ENCODE peak calls at places on chromosomes 4 and X, in seven cellular contexts. C, R, K, H, M, P and Q are unnamed samples.

GRCh38 chr4:66777097-66777496 is 768.2 kb downstream of the CENPC start:
- DNase-seq in K (no peak), P (no peak), H (no peak), C (no peak), R (no peak), M (no peak), Q (no peak)

GRCh38 chrX:65755786-65756185 is 88.3 kb downstream of the MSN start:
- DNase-seq in M (no peak), R (no peak), K (peak), P (no peak), C (no peak), H (no peak), Q (no peak)

GRCh38 chr4:140353836-140354235 is 19.6 kb upstream of the SCOC start:
- DNase-seq in C (no peak), K (no peak), M (no peak), P (no peak), H (no peak), R (no peak), Q (no peak)

GRCh38 chrX:118554511-118554910 is 58.9 kb downstream of the DOCK11 start:
- DNase-seq in M (no peak), C (no peak), K (no peak), H (no peak), R (no peak), P (no peak), Q (no peak)

GRCh38 chr4:163395758-163396157 is 52.1 kb downstream of the NPY5R start:
- DNase-seq in K (no peak), P (no peak), C (no peak), R (no peak), H (no peak), M (no peak), Q (no peak)

GRCh38 chr4:11471613-11472012 is 42.9 kb upstream of the HS3ST1 start:
- DNase-seq in K (peak), C (no peak), H (no peak), R (no peak), M (no peak), P (no peak), Q (no peak)

GRCh38 chrX:153687121-153688039 is at the start of gene SLC6A8:
- DNase-seq in M (no peak), R (peak), K (peak), P (peak), H (no peak), C (peak), Q (peak)

GRCh38 chrX:28609917-28610613 is 22.8 kb downstream of the IL1RAPL1 start:
- DNase-seq in R (no peak), K (no peak), C (peak), H (no peak), M (no peak), P (no peak), Q (no peak)

GRCh38 chr4:158461336-158461735 is 60.3 kb upstream of the RXFP1 start:
- DNase-seq in C (no peak), R (no peak), M (no peak), H (no peak), K (no peak), P (no peak), Q (no peak)

GRCh38 chr4:67624939-67625338 is 66.4 kb downstream of the STAP1 start:
- DNase-seq in K (no peak), P (no peak), R (no peak), M (no peak), H (no peak), C (no peak), Q (no peak)

GRCh38 chrX:130770615-130771014 is 132.4 kb downstream of the ENOX2 start:
- DNase-seq in K (no peak), M (no peak), C (no peak), R (no peak), H (peak), P (no peak), Q (peak)

GRCh38 chrX:130769835-130770234 is 133.2 kb downstream of the ENOX2 start:
- DNase-seq in H (no peak), M (no peak), C (no peak), K (no peak), R (no peak), P (no peak), Q (no peak)

GRCh38 chrX:130772313-130773140 is 130.5 kb downstream of the ENOX2 start:
- DNase-seq in K (no peak), P (no peak), M (no peak), H (peak), R (no peak), C (no peak), Q (peak)

GRCh38 chrX:130771230-130771629 is 131.8 kb downstream of the ENOX2 start:
- DNase-seq in C (no peak), R (no peak), K (no peak), P (no peak), H (no peak), M (no peak), Q (no peak)

GRCh38 chrX:130771648-130772312 is 131.2 kb downstream of the ENOX2 start:
- DNase-seq in R (no peak), H (no peak), C (no peak), M (no peak), K (no peak), P (no peak), Q (no peak)
- H3K4me3 ChIP-seq in R (no peak), H (no peak), C (no peak), M (no peak), K (no peak), P (no peak), Q (no peak)

DNA sequence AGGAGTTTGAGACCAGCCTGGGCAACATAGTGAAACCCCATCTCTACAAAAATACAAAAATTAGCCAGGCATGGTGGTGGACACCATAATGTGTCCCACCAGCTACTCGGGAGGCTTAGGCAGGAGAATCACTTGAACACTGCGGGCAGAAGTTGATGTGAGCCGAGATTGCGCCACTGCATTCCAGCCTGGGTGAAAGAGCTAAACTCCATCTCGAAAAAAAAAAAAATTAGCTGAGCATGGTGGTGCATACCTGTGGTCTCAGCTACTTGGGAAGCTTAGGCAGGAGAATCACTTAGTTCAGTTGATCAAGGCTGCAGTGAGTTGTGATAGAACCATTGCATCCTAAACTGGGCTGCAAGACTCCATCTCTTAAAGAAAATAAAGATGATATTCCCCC is 91.2 kb downstream of the PLS3 start:
- DNase-seq in P (no peak), K (no peak), R (no peak), C (no peak), H (no peak), M (no peak), Q (peak)
- TF ChIP-seq CTCF in P (no peak), K (no peak), R (no peak), C (no peak), H (no peak), M (no peak), Q (no peak)

DNA sequence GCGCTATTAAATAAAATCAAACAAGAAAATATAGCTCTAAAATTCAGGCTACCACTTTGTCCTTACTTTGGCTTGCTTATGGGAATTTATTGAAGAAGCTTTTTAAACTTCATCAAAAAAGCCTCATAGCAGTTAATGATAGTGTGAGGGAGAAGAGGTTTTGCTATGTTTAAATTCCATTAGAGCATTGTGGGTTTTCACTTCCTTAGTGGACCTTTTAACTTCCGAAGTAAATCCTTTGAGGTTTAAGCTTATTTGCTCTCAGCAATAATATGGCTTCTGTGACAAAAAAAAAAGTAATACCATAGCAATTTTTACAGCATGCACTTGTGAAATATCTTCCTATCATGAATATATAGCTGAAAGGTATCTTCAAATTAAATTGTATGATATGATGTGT is 120.2 kb upstream of the NDST4 start:
- DNase-seq in P (no peak), C (no peak), R (no peak), M (no peak), K (no peak), H (no peak), Q (no peak)
- H3K4me3 ChIP-seq in P (no peak), C (no peak), R (no peak), M (no peak), K (no peak), H (no peak), Q (no peak)

GRCh38 chr4:99154658-99155342 is 10.7 kb upstream of the ADH4 start:
- DNase-seq in H (no peak), C (no peak), R (no peak), K (no peak), P (no peak), M (no peak), Q (no peak)

GRCh38 chr4:99161700-99162099 is 17.6 kb upstream of the ADH4 start:
- DNase-seq in R (no peak), C (no peak), M (no peak), H (no peak), P (no peak), K (no peak), Q (no peak)

GRCh38 chr4:99157478-99157935 is 13.4 kb upstream of the ADH4 start:
- DNase-seq in K (no peak), H (no peak), R (no peak), C (no peak), M (no peak), P (no peak), Q (no peak)

GRCh38 chr4:99156992-99157391 is 12.9 kb upstream of the ADH4 start:
- DNase-seq in H (no peak), M (no peak), C (no peak), K (no peak), P (no peak), R (no peak), Q (no peak)

DNA sequence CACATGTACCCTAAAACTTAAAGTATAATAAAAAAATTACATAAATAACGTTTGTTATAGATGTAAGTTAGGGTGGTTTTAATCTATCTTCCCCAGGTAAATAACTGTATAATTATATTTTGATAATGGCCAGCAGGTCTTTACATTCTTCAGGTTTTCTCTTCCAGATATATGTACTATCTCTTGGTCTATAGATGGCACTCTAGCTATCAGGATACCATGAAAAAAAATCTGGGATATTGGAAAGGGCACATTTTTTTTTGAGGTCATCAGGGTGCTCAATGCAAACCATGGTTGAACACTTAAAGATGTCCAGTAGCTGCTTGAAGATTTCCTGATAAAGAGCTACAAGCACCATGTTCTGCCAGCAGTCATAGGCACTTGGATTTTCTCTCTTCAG is 15.6 kb upstream of the ADH4 start:
- DNase-seq in H (no peak), C (no peak), M (no peak), P (no peak), K (no peak), R (no peak), Q (no peak)
- TF ChIP-seq CTCF in H (peak), C (no peak), M (no peak), P (no peak), K (no peak), R (peak), Q (no peak)

DNA sequence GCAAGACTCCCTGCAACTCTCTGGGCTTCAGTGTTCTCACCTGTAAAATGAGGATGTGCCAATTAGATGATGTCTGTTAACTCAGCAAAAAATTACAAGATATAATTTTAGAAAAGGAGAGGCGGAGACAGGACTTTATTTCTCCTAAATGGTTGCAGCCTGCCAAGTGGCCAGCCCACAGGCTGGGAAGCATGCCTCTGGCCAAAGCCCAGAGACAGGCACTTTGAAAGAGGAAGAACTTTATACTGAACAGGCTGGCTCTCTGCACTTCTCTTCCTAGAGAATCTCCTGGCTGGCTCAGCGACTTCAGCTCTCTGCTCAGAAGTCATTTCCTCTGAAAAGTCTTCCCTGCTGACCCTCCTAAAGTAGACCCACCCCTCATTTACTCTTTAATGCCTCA is 3.7 kb downstream of the PRDM5 start:
- DNase-seq in K (peak), M (no peak), C (peak), R (no peak), P (no peak), H (no peak), Q (no peak)
- H3K4me3 ChIP-seq in K (no peak), M (no peak), C (no peak), R (no peak), P (no peak), H (no peak), Q (no peak)

GRCh38 chrX:16577483-16578029 is 72.4 kb upstream of the S100G start:
- DNase-seq in H (no peak), C (no peak), M (no peak), R (peak), K (no peak), P (no peak), Q (no peak)

GRCh38 chrX:16579517-16579916 is 70.4 kb upstream of the S100G start:
- DNase-seq in H (no peak), P (no peak), K (no peak), R (no peak), C (no peak), M (no peak), Q (no peak)

GRCh38 chrX:16573781-16574180 is 76.2 kb upstream of the S100G start:
- DNase-seq in C (no peak), H (peak), M (no peak), P (no peak), R (no peak), K (no peak), Q (peak)

GRCh38 chrX:16578218-16578617 is 71.7 kb upstream of the S100G start:
- DNase-seq in R (peak), M (no peak), C (no peak), K (no peak), P (no peak), H (peak), Q (peak)
- TF ChIP-seq CTCF in R (no peak), M (no peak), C (no peak), K (no peak), P (no peak), H (no peak), Q (no peak)